ENCODE peak calls at places on chromosomes 4 and X, in eight cellular contexts. I is neural progenitor cell; Q is glutamatergic neuron; A is WTC11; M is stimulated activated effector memory CD8-positive, alpha-beta T cell treated with anti-CD3 and anti-CD28 coated beads, Interleukin-12 subunit alpha, Interleukin-12 subunit beta, amount 100 ng/mL, for 72 hours; G is NB4; J is EL; D is COR-L47. N is an unnamed sample.

GRCh38 chrX:46788902-46789301 is 30.0 kb upstream of the SLC9A7 start:
- DNase-seq in Q (no peak), I (peak; percentile 59), D (no peak), A (no peak), G (no peak), M (no peak), J (peak; percentile 58), N (peak; percentile 66)

GRCh38 chr4:87317527-87317926 is 5.2 kb downstream of the HSD17B13 start:
- DNase-seq in M (no peak), G (no peak), I (no peak), D (no peak), J (no peak), Q (no peak), A (no peak), N (no peak)

GRCh38 chr4:152591361-152591760 is 55.5 kb upstream of the FBXW7 start:
- DNase-seq in M (no peak), J (peak; percentile 39), A (peak; percentile 83), I (peak; percentile 74), G (no peak), Q (peak; percentile 80), D (peak; percentile 28), N (peak; percentile 89)

GRCh38 chr4:108031427-108032083 is 41.9 kb downstream of the HADH start:
- DNase-seq in A (no peak), Q (no peak), D (no peak), G (no peak), I (no peak), J (no peak), M (no peak), N (no peak)

GRCh38 chr4:68490826-68491457 is 43.7 kb downstream of the TMPRSS11E start:
- DNase-seq in G (no peak), M (no peak), D (no peak), Q (no peak), I (no peak), A (no peak), J (no peak), N (no peak)

GRCh38 chr4:52051615-52052474 is 741 bp downstream of the SPATA18 start:
- DNase-seq in G (no peak), A (peak; percentile 91), M (no peak), I (peak; percentile 94), J (peak; percentile 83), D (peak; percentile 82), Q (peak; percentile 89), N (peak; percentile 98)

GRCh38 chr4:137909910-137910309 is 332.2 kb downstream of the SLC7A11 start:
- DNase-seq in G (no peak), Q (no peak), A (peak; percentile 10), I (no peak), D (peak; percentile 76), J (peak; percentile 19), M (no peak), N (no peak)

GRCh38 chr4:98919996-98920395 is 8.9 kb downstream of the EIF4E start:
- DNase-seq in Q (no peak), J (peak; percentile 55), I (no peak), A (no peak), D (no peak), M (no peak), G (no peak), N (no peak)

GRCh38 chr4:128757712-128758111 is 51.8 kb upstream of the JADE1 start:
- DNase-seq in D (no peak), Q (peak; percentile 17), M (no peak), I (peak; percentile 53), J (peak; percentile 4), G (no peak), A (no peak), N (peak; percentile 54)

GRCh38 chr4:114386637-114387233 is 211.9 kb upstream of the UGT8 start:
- DNase-seq in M (no peak), D (peak; percentile 14), A (no peak), G (peak; percentile 36), Q (no peak), J (peak; percentile 28), I (peak; percentile 41), N (no peak)

GRCh38 chr4:189022441-189023035 is 883.3 kb downstream of the TRIML1 start:
- DNase-seq in M (no peak), A (no peak), I (no peak), Q (no peak), J (peak; percentile 75), D (no peak), G (no peak), N (peak; percentile 84)

GRCh38 chr4:169810325-169811323 is 52.9 kb upstream of the HPF1 start:
- DNase-seq in J (peak; percentile 65), I (peak; percentile 88), D (peak; percentile 82), A (no peak), Q (no peak), M (no peak), G (peak; percentile 71), N (no peak)